ENCODE peak calls at places on chromosomes 1 and 21, in four cellular contexts. D is neural progenitor cell, E is NCI-H2081, T is heart left ventricle. I is an unnamed sample.

GRCh38 chr1:42888013-42888633 is 41.7 kb downstream of the ZNF691 start:
- DNase-seq in D (no peak), E (no peak), T (no peak), I (peak)

GRCh38 chr1:79198841-79199240 is 192.3 kb upstream of the ADGRL4 start:
- DNase-seq in D (no peak), E (no peak), T (no peak), I (no peak)

GRCh38 chr1:20355828-20356735 is 65.4 kb downstream of the VWA5B1 start:
- DNase-seq in D (no peak), E (no peak), T (no peak), I (no peak)

GRCh38 chr1:43302721-43303476 is 2.1 kb downstream of the TIE1 start:
- DNase-seq in D (no peak), E (no peak), T (no peak), I (peak)

GRCh38 chr1:155569988-155570592 is 7.5 kb upstream of the ASH1L start:
- DNase-seq in D (no peak), E (no peak), T (no peak), I (no peak)

GRCh38 chr1:56056438-56057312 is 522.7 kb downstream of the PLPP3 start:
- DNase-seq in D (no peak), E (no peak), T (no peak), I (no peak)

GRCh38 chr1:239308701-239309333 is 77.6 kb upstream of the CHRM3 start:
- DNase-seq in D (peak), E (peak), T (no peak), I (no peak)

GRCh38 chr1:84975035-84975434 is 21.9 kb downstream of the MCOLN2 start:
- DNase-seq in D (no peak), E (no peak), T (no peak), I (no peak)

GRCh38 chr1:36852586-36852985 is 181.7 kb downstream of the GRIK3 start:
- DNase-seq in D (no peak), E (no peak), T (no peak), I (no peak)

GRCh38 chr1:14626869-14627607 is 28.6 kb downstream of the KAZN start:
- DNase-seq in D (peak), E (no peak), T (peak), I (peak)

GRCh38 chr1:223312705-223313414 is 51.1 kb downstream of the SUSD4 start:
- DNase-seq in D (no peak), E (no peak), T (no peak), I (no peak)

GRCh38 chr1:23278717-23279116 is 61.4 kb upstream of the HTR1D start:
- DNase-seq in D (no peak), E (peak), T (no peak), I (no peak)

GRCh38 chr1:24155011-24155782 is 12.3 kb upstream of the IL22RA1 start:
- DNase-seq in D (peak), E (peak), T (no peak), I (no peak)

GRCh38 chr21:32520885-32521735 is 64.2 kb downstream of the TCP10L start:
- DNase-seq in D (no peak), E (peak), T (peak), I (peak)